ENCODE peak calls at places on chromosomes 4 and X, in ten cellular contexts. D, W, T, F, Q, R, I, B, N and A are unnamed samples. For H3K4me1 and H3K27me3, the result is how much of the 10 kb centered on the place peaks cover.

GRCh38 chr4:138734746-138735145 is 280.8 kb upstream of the NOCT start:
- DNase-seq in N (peak), I (peak), T (no peak), W (no peak), D (no peak), Q (no peak), F (peak), R (no peak), B (no peak), A (no peak)

GRCh38 chr4:171308661-171309060 is 504.5 kb upstream of the GALNTL6 start:
- DNase-seq in N (no peak), F (no peak), D (no peak), Q (no peak), B (no peak), R (no peak), I (no peak), T (no peak), W (no peak), A (no peak)

GRCh38 chr4:128068927-128069326 is 7.8 kb downstream of the LARP1B start:
- DNase-seq in Q (peak), R (no peak), B (no peak), F (peak), T (peak), W (no peak), D (no peak), N (peak), I (peak), A (no peak)

GRCh38 chr4:832108-832507 is 6.2 kb upstream of the CPLX1 start:
- DNase-seq in B (no peak), R (no peak), Q (no peak), T (no peak), D (no peak), I (no peak), N (no peak), F (no peak), W (no peak), A (no peak)

GRCh38 chrX:110021180-110022022 is 18.5 kb downstream of the TMEM164 start:
- DNase-seq in W (peak), D (no peak), T (no peak), Q (no peak), N (peak), I (peak), B (no peak), R (peak), F (peak), A (peak)

GRCh38 chr4:71011451-71011850 is 18.0 kb downstream of the DCK start:
- DNase-seq in Q (no peak), W (no peak), F (no peak), R (no peak), D (no peak), T (no peak), I (no peak), B (no peak), N (no peak), A (no peak)

GRCh38 chr4:142845293-142846070 is 619 bp downstream of the INPP4B start:
- DNase-seq in N (peak), F (peak), R (peak), I (no peak), Q (peak), B (peak), T (peak), W (peak), D (peak), A (peak)

GRCh38 chr4:188370781-188371180 is 231.5 kb downstream of the TRIML1 start:
- DNase-seq in W (no peak), B (no peak), N (no peak), D (no peak), Q (no peak), F (no peak), R (no peak), T (no peak), I (no peak), A (no peak)

GRCh38 chrX:63436865-63437264 is 85.7 kb upstream of the SPIN4 start:
- DNase-seq in T (no peak), I (no peak), R (no peak), W (no peak), B (no peak), Q (no peak), F (no peak), N (no peak), D (no peak), A (no peak)

GRCh38 chr4:141215972-141216761 is 4.5 kb upstream of the ZNF330 start:
- DNase-seq in W (no peak), R (no peak), B (no peak), Q (no peak), D (no peak), T (no peak), F (no peak), N (no peak), I (no peak), A (no peak)

GRCh38 chrX:102934624-102935023 is 2.4 kb upstream of the RAB40AL start:
- DNase-seq in I (peak), R (no peak), W (no peak), F (peak), Q (peak), D (peak), B (no peak), N (no peak), T (peak), A (no peak)

GRCh38 chrX:21700289-21700688 is 42.2 kb upstream of the KLHL34 start:
- DNase-seq in I (no peak), Q (no peak), B (no peak), T (no peak), F (no peak), R (no peak), D (no peak), W (no peak), N (no peak), A (no peak)

GRCh38 chr4:78923459-78924312 is 15.6 kb downstream of the PAQR3 start:
- DNase-seq in D (no peak), W (no peak), T (no peak), Q (no peak), N (no peak), I (no peak), B (no peak), R (no peak), F (no peak), A (no peak)

GRCh38 chrX:153944140-153944799 is at the start of gene RENBP:
- DNase-seq in B (peak), I (no peak), R (peak), W (no peak), N (no peak), F (no peak), Q (no peak), T (peak), D (no peak), A (peak)

GRCh38 chr4:19486400-19486799 is 765.3 kb upstream of the SLIT2 start:
- DNase-seq in Q (peak), W (no peak), F (no peak), N (no peak), D (no peak), T (no peak), R (no peak), I (no peak), B (no peak), A (no peak)

GRCh38 chrX:54230440-54231148 is 47.5 kb upstream of the FAM120C start:
- DNase-seq in B (no peak), R (no peak), Q (no peak), F (no peak), D (no peak), T (peak), N (peak), W (no peak), I (peak), A (no peak)

GRCh38 chr4:180909279-180909678 is 1333.9 kb upstream of the TENM3 start:
- DNase-seq in D (no peak), Q (peak), R (no peak), W (no peak), I (peak), T (peak), B (peak), N (no peak), F (peak), A (no peak)

GRCh38 chrX:22095306-22095705 is 63.2 kb downstream of the PHEX start:
- DNase-seq in W (peak), R (peak), I (peak), F (peak), D (peak), T (no peak), Q (no peak), B (peak), N (peak), A (peak)

DNA sequence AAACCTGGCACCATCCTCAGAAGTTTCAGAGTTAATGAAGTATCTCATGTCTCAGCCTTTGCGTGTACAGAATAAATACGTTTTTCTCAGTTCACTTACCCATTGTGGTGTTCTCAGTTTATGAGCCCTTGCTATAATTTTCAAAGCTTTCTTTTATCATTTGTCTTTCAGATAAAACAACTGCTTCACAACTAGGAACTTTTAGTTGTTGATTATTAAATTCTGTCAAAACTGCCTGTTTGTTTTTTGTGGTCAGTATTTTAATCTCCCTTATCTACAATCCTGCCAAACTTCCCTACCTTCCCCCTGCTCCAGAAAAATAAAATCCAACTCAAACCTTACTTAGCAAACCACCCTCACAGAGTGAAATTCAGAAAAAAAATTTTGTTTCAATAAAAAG is 21.7 kb downstream of the ADD1 start:
- DNase-seq in I (no peak), Q (no peak), R (no peak), T (no peak), B (no peak), N (peak), F (no peak), D (no peak), W (no peak), A (no peak)
- H3K4me1 ChIP-seq in I (under half), Q (under half), R (half or more), T (half or more), B (half or more), N (under half), F (half or more), D (half or more), W (under half), A (under half)

GRCh38 chr4:38820329-38821061 is 15.9 kb upstream of the TLR1 start:
- DNase-seq in Q (peak), I (no peak), N (no peak), F (no peak), B (no peak), D (no peak), W (no peak), T (no peak), R (no peak), A (no peak)
- H3K4me3 ChIP-seq in Q (no peak), I (no peak), N (no peak), F (no peak), B (no peak), D (no peak), W (no peak), T (no peak), R (no peak), A (no peak)

GRCh38 chrX:50579955-50580354 is 109.3 kb upstream of the DGKK start:
- DNase-seq in W (no peak), N (peak), D (peak), T (peak), I (peak), B (peak), F (peak), R (no peak), Q (peak), A (no peak)
- H3K27me3 ChIP-seq in W (under half), N (under half), D (under half), T (under half), I (under half), B (under half), F (under half), R (under half), Q (under half), A (under half)

GRCh38 chr4:37892641-37893040 is 1.8 kb downstream of the TBC1D1 start:
- DNase-seq in N (no peak), I (no peak), D (no peak), T (no peak), R (no peak), Q (no peak), W (no peak), B (no peak), F (no peak), A (no peak)

GRCh38 chr4:37893164-37893563 is 2.3 kb downstream of the TBC1D1 start:
- DNase-seq in R (no peak), F (no peak), D (no peak), Q (no peak), W (no peak), B (no peak), T (no peak), I (no peak), N (no peak), A (no peak)

GRCh38 chr4:37891221-37892159 is 606 bp downstream of the TBC1D1 start:
- DNase-seq in N (peak), F (peak), T (peak), I (peak), Q (no peak), D (peak), W (peak), R (peak), B (peak), A (peak)

GRCh38 chr4:37896206-37896605 is 5.3 kb downstream of the TBC1D1 start:
- DNase-seq in T (no peak), N (no peak), F (no peak), R (no peak), Q (no peak), B (no peak), I (no peak), D (no peak), W (no peak), A (no peak)

DNA sequence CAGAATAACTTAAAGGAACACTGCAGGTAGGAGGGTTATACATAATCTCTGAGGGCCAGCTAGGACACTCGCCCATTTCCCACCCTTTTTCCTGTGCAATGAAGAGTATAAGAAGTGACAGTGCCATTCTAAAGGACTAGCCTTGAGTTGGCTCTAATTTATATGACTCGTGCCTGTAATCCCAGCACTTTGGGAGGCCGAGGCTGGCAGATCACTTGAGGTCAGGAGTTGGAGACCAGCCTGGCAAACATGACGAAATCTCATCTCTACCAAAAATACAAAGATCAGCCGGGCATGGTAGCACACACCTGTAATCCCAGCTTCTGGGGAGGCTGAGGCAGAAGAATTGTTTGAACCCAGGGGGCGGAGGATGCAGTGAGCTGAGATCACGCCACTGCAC is 4.4 kb downstream of the TBC1D1 start:
- DNase-seq in R (no peak), T (no peak), I (no peak), D (no peak), B (no peak), Q (no peak), N (no peak), W (no peak), F (no peak), A (no peak)
- H3K4me1 ChIP-seq in R (half or more), T (under half), I (under half), D (under half), B (under half), Q (under half), N (under half), W (under half), F (under half), A (under half)

GRCh38 chrX:136097871-136098805 is 49.2 kb upstream of the FHL1 start:
- DNase-seq in N (no peak), F (no peak), B (no peak), I (no peak), R (no peak), W (no peak), T (peak), Q (no peak), D (no peak), A (no peak)
- H3K4me3 ChIP-seq in N (no peak), F (no peak), B (no peak), I (no peak), R (no peak), W (no peak), T (no peak), Q (no peak), D (no peak), A (no peak)

GRCh38 chr4:173507471-173508385 is 22.3 kb downstream of the HAND2 start:
- DNase-seq in N (no peak), D (no peak), B (peak), Q (no peak), R (no peak), I (no peak), F (no peak), W (no peak), T (peak), A (no peak)

GRCh38 chr4:173508386-173509002 is 21.5 kb downstream of the HAND2 start:
- DNase-seq in Q (no peak), F (peak), R (no peak), I (no peak), D (no peak), W (no peak), N (no peak), T (peak), B (peak), A (no peak)

GRCh38 chr4:173505924-173506779 is 23.9 kb downstream of the HAND2 start:
- DNase-seq in Q (peak), I (peak), D (peak), N (no peak), T (peak), R (peak), B (peak), F (peak), W (peak), A (peak)

GRCh38 chr4:173509031-173510001 is 20.7 kb downstream of the HAND2 start:
- DNase-seq in F (peak), R (peak), N (peak), I (no peak), W (peak), Q (no peak), D (no peak), B (peak), T (peak), A (peak)

DNA sequence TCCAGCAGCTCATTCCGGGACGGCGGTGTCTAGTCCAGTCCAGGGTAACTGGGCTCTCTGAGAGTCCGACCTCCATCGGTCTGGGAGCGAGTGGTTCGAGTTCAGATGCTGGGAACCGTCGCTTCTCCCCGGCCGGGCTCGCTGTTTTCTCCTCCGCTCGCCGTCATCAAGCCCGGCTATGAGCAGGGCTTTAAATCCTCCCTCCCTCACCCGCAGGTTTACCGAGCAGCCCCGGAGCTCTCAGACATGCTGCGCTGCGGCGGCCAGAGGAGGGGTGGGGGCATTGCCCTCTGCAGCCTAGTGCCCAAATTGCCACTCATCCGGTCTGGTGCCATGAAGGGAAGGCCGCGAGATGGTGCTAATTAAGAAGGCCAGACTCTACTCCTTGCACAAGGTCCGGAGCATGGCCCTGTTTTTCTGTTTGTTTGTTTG is 23.2 kb downstream of the HAND2 start:
- DNase-seq in W (no peak), F (no peak), Q (no peak), R (peak), D (no peak), N (no peak), I (no peak), T (peak), B (no peak), A (no peak)
- H3K27me3 ChIP-seq in W (under half), F (under half), Q (under half), R (under half), D (half or more), N (under half), I (half or more), T (half or more), B (under half), A (under half)